ENCODE peak calls at places on chromosomes 1 and 21, in four cellular contexts. One of them, this sample, is unnamed. For H3K4me1 and H3K9me3, the result is how much of the 10 kb centered on the place peaks cover.

GRCh38 chr1:5993553-5994510 is 1.6 kb upstream of the NPHP4 start:
- DNase-seq in right lobe of liver: peak
- DNase-seq in mucosa of descending colon: no peak
- DNase-seq in tibial artery: no peak
- DNase-seq in this sample: no peak

GRCh38 chr1:61139324-61140055 is 57.1 kb downstream of the NFIA start:
- DNase-seq in right lobe of liver: no peak
- DNase-seq in mucosa of descending colon: no peak
- DNase-seq in tibial artery: peak
- DNase-seq in this sample: no peak

GRCh38 chr1:243924588-243925349 is 74.7 kb upstream of the AKT3 start:
- DNase-seq in right lobe of liver: no peak
- DNase-seq in mucosa of descending colon: no peak
- DNase-seq in tibial artery: no peak
- DNase-seq in this sample: no peak

GRCh38 chr1:246144931-246145330 is 362.1 kb downstream of the SMYD3 start:
- DNase-seq in right lobe of liver: no peak
- DNase-seq in mucosa of descending colon: no peak
- DNase-seq in tibial artery: no peak
- DNase-seq in this sample: no peak

GRCh38 chr1:67960766-67961165 is 89.7 kb downstream of the DIRAS3 start:
- DNase-seq in right lobe of liver: no peak
- DNase-seq in mucosa of descending colon: no peak
- DNase-seq in tibial artery: no peak
- DNase-seq in this sample: no peak

GRCh38 chr1:29156543-29157268 is 25.0 kb downstream of the SRSF4 start:
- DNase-seq in right lobe of liver: no peak
- DNase-seq in mucosa of descending colon: no peak
- DNase-seq in tibial artery: no peak
- DNase-seq in this sample: no peak

GRCh38 chr1:59776960-59777852 is 37.5 kb upstream of the HOOK1 start:
- DNase-seq in right lobe of liver: no peak
- DNase-seq in mucosa of descending colon: no peak
- DNase-seq in tibial artery: no peak
- DNase-seq in this sample: no peak

GRCh38 chr1:41673355-41673754 is 188.9 kb upstream of the EDN2 start:
- DNase-seq in right lobe of liver: no peak
- DNase-seq in mucosa of descending colon: no peak
- DNase-seq in tibial artery: no peak
- DNase-seq in this sample: no peak

GRCh38 chr1:119611701-119612113 is 36.4 kb downstream of the ZNF697 start:
- DNase-seq in right lobe of liver: peak
- DNase-seq in mucosa of descending colon: peak
- DNase-seq in tibial artery: peak
- DNase-seq in this sample: peak

GRCh38 chr1:6248798-6249731 is 5.1 kb downstream of the HES3 start:
- DNase-seq in right lobe of liver: peak
- DNase-seq in mucosa of descending colon: peak
- DNase-seq in tibial artery: no peak
- DNase-seq in this sample: peak

GRCh38 chr21:32565856-32566465 is 19.4 kb downstream of the TCP10L start:
- DNase-seq in right lobe of liver: no peak
- DNase-seq in mucosa of descending colon: no peak
- DNase-seq in tibial artery: no peak
- DNase-seq in this sample: no peak

GRCh38 chr1:58739851-58740466 is 40.1 kb upstream of the MYSM1 start:
- DNase-seq in right lobe of liver: no peak
- DNase-seq in mucosa of descending colon: no peak
- DNase-seq in tibial artery: no peak
- DNase-seq in this sample: no peak

GRCh38 chr21:33261635-33262034 is 4.5 kb upstream of the IL10RB start:
- DNase-seq in right lobe of liver: no peak
- DNase-seq in mucosa of descending colon: no peak
- DNase-seq in tibial artery: peak
- DNase-seq in this sample: no peak

GRCh38 chr1:16051039-16051438 is 7.5 kb downstream of the CLCNKB start:
- DNase-seq in right lobe of liver: no peak
- DNase-seq in mucosa of descending colon: no peak
- DNase-seq in tibial artery: no peak
- DNase-seq in this sample: no peak

GRCh38 chr1:149936992-149937705 is 470 bp upstream of the MTMR11 start:
- DNase-seq in right lobe of liver: no peak
- DNase-seq in mucosa of descending colon: peak
- DNase-seq in tibial artery: no peak
- DNase-seq in this sample: no peak

GRCh38 chr21:38291875-38292274 is 35.1 kb downstream of the KCNJ15 start:
- DNase-seq in right lobe of liver: no peak
- DNase-seq in mucosa of descending colon: no peak
- DNase-seq in tibial artery: no peak
- DNase-seq in this sample: no peak
- H3K4me1 ChIP-seq in right lobe of liver: under half
- H3K4me1 ChIP-seq in mucosa of descending colon: under half
- H3K4me1 ChIP-seq in tibial artery: under half
- H3K4me1 ChIP-seq in this sample: under half

GRCh38 chr1:4675454-4676186 is 21.2 kb downstream of the AJAP1 start:
- DNase-seq in right lobe of liver: no peak
- DNase-seq in mucosa of descending colon: no peak
- DNase-seq in tibial artery: no peak
- DNase-seq in this sample: no peak
- H3K9me3 ChIP-seq in right lobe of liver: under half
- H3K9me3 ChIP-seq in mucosa of descending colon: under half
- H3K9me3 ChIP-seq in tibial artery: under half
- H3K9me3 ChIP-seq in this sample: under half

DNA sequence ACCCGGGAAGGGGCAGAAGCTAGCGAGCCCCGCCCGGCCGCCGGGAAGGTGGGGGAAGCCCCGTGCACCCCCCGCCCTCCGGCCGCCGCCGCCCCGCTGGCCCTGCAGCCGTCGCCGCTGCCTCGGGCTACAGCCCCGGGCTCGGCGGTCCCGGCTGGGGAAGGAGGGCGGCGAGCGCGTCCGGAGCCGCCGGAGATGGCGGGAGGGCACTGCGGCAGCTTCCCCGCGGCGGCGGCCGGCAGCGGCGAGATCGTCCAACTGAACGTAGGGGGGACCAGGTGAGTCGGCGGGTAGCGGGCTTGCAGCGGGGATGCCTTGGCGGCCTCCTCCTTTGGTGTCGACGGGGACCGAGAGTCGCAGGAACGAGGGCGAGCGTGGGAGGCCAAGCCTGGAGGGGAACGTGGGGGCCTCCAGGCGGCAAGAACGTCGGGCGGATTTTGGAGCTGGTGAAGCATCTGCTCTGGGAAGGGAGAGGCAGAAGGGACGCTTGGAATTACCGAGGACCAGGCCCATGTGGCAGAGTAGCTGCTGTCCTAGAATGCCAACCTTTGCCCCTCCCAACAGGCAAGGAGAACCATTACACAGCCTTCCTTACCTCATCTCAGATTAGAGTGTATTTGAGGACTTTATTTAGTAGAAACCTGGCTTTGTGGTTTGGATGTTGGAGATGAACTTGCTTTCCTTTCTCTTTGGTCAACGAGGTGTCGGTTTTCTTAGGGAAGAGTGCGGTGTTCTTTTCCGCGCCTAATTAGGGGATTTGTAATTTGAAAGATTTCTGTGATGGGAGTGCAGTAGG is 585 bp downstream of the KCTD3 start:
- DNase-seq in right lobe of liver: peak
- DNase-seq in mucosa of descending colon: peak
- DNase-seq in tibial artery: no peak
- DNase-seq in this sample: no peak
- H3K4me1 ChIP-seq in right lobe of liver: under half
- H3K4me1 ChIP-seq in mucosa of descending colon: under half
- H3K4me1 ChIP-seq in tibial artery: under half
- H3K4me1 ChIP-seq in this sample: under half

GRCh38 chr21:15379776-15380175 is 315.0 kb upstream of the NRIP1 start:
- DNase-seq in right lobe of liver: no peak
- DNase-seq in mucosa of descending colon: no peak
- DNase-seq in tibial artery: no peak
- DNase-seq in this sample: no peak

GRCh38 chr21:15383588-15383987 is 318.8 kb upstream of the NRIP1 start:
- DNase-seq in right lobe of liver: no peak
- DNase-seq in mucosa of descending colon: no peak
- DNase-seq in tibial artery: no peak
- DNase-seq in this sample: no peak
- H3K9me3 ChIP-seq in right lobe of liver: under half
- H3K9me3 ChIP-seq in mucosa of descending colon: under half
- H3K9me3 ChIP-seq in tibial artery: under half
- H3K9me3 ChIP-seq in this sample: under half

GRCh38 chr1:2030076-2030870 is 11.1 kb downstream of the GABRD start:
- DNase-seq in right lobe of liver: no peak
- DNase-seq in mucosa of descending colon: no peak
- DNase-seq in tibial artery: no peak
- DNase-seq in this sample: no peak
- H3K4me1 ChIP-seq in right lobe of liver: under half
- H3K4me1 ChIP-seq in mucosa of descending colon: under half
- H3K4me1 ChIP-seq in tibial artery: under half
- H3K4me1 ChIP-seq in this sample: under half

GRCh38 chr1:227526524-227526923 is 36.8 kb upstream of the ZNF678 start:
- DNase-seq in right lobe of liver: no peak
- DNase-seq in mucosa of descending colon: no peak
- DNase-seq in tibial artery: no peak
- DNase-seq in this sample: no peak

GRCh38 chr1:227532019-227532619 is 31.2 kb upstream of the ZNF678 start:
- DNase-seq in right lobe of liver: no peak
- DNase-seq in mucosa of descending colon: no peak
- DNase-seq in tibial artery: no peak
- DNase-seq in this sample: no peak
- H3K9me3 ChIP-seq in right lobe of liver: under half
- H3K9me3 ChIP-seq in mucosa of descending colon: half or more
- H3K9me3 ChIP-seq in tibial artery: half or more
- H3K9me3 ChIP-seq in this sample: under half

DNA sequence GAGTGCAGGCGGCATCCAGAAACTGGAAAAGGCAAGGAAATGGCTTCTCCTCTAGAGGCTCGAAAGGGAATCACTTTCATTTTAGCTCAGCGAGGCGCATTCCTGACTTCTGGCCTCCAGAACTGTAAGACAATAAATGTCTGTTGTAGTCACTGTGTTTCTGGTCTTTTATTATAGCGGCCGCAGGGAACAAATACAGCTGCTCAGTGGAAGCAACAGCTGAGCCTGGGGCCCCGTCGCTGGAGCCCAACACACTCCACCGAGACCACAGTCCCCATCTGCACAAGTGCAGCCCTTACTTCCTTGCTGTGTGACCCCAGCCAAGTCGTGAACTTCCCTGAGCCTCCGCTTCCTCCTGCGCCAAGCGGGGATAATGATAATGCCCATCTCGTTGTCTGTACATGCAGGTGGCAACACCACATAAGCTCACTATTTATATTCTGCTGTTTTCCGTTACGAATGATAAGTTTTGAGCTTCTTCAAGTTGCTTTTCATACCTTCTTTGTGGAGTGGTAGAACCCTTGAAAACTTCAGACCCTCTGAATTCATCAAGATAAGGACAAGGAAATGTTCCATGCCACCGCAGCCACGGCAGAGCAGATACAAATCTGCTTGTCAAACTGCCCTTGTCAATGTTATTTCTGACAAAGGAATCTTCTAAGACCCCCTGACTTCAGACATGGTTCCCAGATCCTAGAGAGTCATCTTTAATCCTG is 3.2 kb upstream of the LAPTM5 start:
- DNase-seq in right lobe of liver: no peak
- DNase-seq in mucosa of descending colon: no peak
- DNase-seq in tibial artery: no peak
- DNase-seq in this sample: no peak
- H3K4me1 ChIP-seq in right lobe of liver: under half
- H3K4me1 ChIP-seq in mucosa of descending colon: under half
- H3K4me1 ChIP-seq in tibial artery: under half
- H3K4me1 ChIP-seq in this sample: under half

DNA sequence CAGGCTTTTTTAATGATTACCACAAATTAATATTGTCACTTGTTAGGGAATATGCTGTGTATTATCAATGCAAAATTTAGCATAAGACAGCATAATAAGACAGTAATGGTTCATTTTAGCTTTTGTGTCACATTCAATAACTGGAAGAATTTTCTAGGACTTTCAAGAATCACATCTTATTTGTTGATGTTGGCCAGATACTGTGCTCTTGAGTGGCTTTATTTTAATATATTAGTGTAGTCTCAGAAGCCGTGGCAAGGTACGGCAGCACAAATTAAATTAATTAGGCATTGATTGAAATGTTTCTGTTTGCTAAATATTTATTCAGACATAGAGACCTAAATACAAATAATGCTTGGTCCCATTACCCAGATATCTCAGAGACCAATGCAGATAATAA is 10.4 kb downstream of the IFI44L start:
- DNase-seq in right lobe of liver: no peak
- DNase-seq in mucosa of descending colon: no peak
- DNase-seq in tibial artery: no peak
- DNase-seq in this sample: no peak
- H3K9me3 ChIP-seq in right lobe of liver: under half
- H3K9me3 ChIP-seq in mucosa of descending colon: under half
- H3K9me3 ChIP-seq in tibial artery: under half
- H3K9me3 ChIP-seq in this sample: under half